ENCODE peak calls at places on chromosomes 7 and 10, in six cellular contexts. X, F, L, D, R and I are unnamed samples.

GRCh38 chr10:123643315-123643714 is 22.8 kb upstream of the GPR26 start:
- DNase-seq in X (no peak), F (no peak), L (no peak), D (no peak), R (no peak), I (no peak)

GRCh38 chr7:116859323-116859722 is 3.1 kb upstream of the CAPZA2 start:
- DNase-seq in X (peak), F (no peak), L (peak), D (peak), R (no peak), I (peak)

GRCh38 chr7:156578978-156579430 is 61.6 kb upstream of the RNF32 start:
- DNase-seq in X (no peak), F (no peak), L (no peak), D (no peak), R (no peak), I (no peak)

GRCh38 chr10:93208717-93209464 is 135.2 kb downstream of the CYP26A1 start:
- DNase-seq in X (peak), F (no peak), L (peak), D (no peak), R (no peak), I (peak)

GRCh38 chr10:48518412-48518811 is 86.5 kb downstream of the ARHGAP22 start:
- DNase-seq in X (no peak), F (no peak), L (no peak), D (no peak), R (no peak), I (no peak)

GRCh38 chr7:123480107-123480506 is 54.3 kb downstream of the IQUB start:
- DNase-seq in X (no peak), F (no peak), L (no peak), D (no peak), R (no peak), I (no peak)

GRCh38 chr10:132959296-132959961 is 17.1 kb upstream of the CFAP46 start:
- DNase-seq in X (no peak), F (no peak), L (no peak), D (no peak), R (no peak), I (no peak)

GRCh38 chr10:52442576-52442975 is 128.5 kb downstream of the DKK1 start:
- DNase-seq in X (peak), F (no peak), L (peak), D (no peak), R (no peak), I (no peak)

GRCh38 chr7:46486264-46487206 is 565.5 kb upstream of the IGFBP3 start:
- DNase-seq in X (peak), F (peak), L (peak), D (peak), R (peak), I (peak)

GRCh38 chr10:34677132-34677531 is 138.0 kb downstream of the PARD3 start:
- DNase-seq in X (no peak), F (no peak), L (no peak), D (no peak), R (no peak), I (no peak)

GRCh38 chr7:108201766-108202165 is 71.6 kb upstream of the LAMB4 start:
- DNase-seq in X (no peak), F (no peak), L (no peak), D (no peak), R (no peak), I (no peak)

GRCh38 chr7:76383089-76383944 is 24.5 kb upstream of the YWHAG start:
- DNase-seq in X (peak), F (no peak), L (no peak), D (no peak), R (no peak), I (no peak)

GRCh38 chr7:73838642-73839041 is 3.7 kb downstream of the METTL27 start:
- DNase-seq in X (no peak), F (no peak), L (no peak), D (no peak), R (no peak), I (no peak)

GRCh38 chr7:29214816-29215215 is 20.2 kb downstream of the CHN2 start:
- DNase-seq in X (no peak), F (no peak), L (no peak), D (no peak), R (no peak), I (no peak)

GRCh38 chr7:55523366-55523765 is 48.9 kb downstream of the VOPP1 start:
- DNase-seq in X (no peak), F (no peak), L (no peak), D (no peak), R (no peak), I (no peak)

GRCh38 chr7:98162758-98163157 is 48.5 kb upstream of the BHLHA15 start:
- DNase-seq in X (no peak), F (no peak), L (no peak), D (no peak), R (no peak), I (no peak)

GRCh38 chr10:4812041-4812440 is 14.0 kb upstream of the AKR1E2 start:
- DNase-seq in X (no peak), F (no peak), L (no peak), D (no peak), R (no peak), I (no peak)

GRCh38 chr10:102660891-102661613 is 16.8 kb downstream of the TRIM8 start:
- DNase-seq in X (no peak), F (peak), L (peak), D (peak), R (no peak), I (no peak)

GRCh38 chr7:128378637-128379036 is 17.1 kb upstream of the PRRT4 start:
- DNase-seq in X (no peak), F (no peak), L (no peak), D (no peak), R (no peak), I (no peak)

GRCh38 chr10:121088524-121088923 is 237.4 kb downstream of the WDR11 start:
- DNase-seq in X (peak), F (no peak), L (no peak), D (no peak), R (no peak), I (no peak)

GRCh38 chr10:110865804-110866482 is 5.8 kb upstream of the PDCD4 start:
- DNase-seq in X (peak), F (no peak), L (no peak), D (no peak), R (no peak), I (no peak)

GRCh38 chr10:7046615-7047014 is 364.2 kb downstream of the SFMBT2 start:
- DNase-seq in X (no peak), F (no peak), L (no peak), D (no peak), R (no peak), I (no peak)

GRCh38 chr10:132632851-132633684 is 95.5 kb downstream of the INPP5A start:
- DNase-seq in X (no peak), F (peak), L (peak), D (peak), R (no peak), I (no peak)

GRCh38 chr7:151115121-151115835 is 29.0 kb downstream of the AGAP3 start:
- DNase-seq in X (no peak), F (no peak), L (peak), D (no peak), R (no peak), I (no peak)

DNA sequence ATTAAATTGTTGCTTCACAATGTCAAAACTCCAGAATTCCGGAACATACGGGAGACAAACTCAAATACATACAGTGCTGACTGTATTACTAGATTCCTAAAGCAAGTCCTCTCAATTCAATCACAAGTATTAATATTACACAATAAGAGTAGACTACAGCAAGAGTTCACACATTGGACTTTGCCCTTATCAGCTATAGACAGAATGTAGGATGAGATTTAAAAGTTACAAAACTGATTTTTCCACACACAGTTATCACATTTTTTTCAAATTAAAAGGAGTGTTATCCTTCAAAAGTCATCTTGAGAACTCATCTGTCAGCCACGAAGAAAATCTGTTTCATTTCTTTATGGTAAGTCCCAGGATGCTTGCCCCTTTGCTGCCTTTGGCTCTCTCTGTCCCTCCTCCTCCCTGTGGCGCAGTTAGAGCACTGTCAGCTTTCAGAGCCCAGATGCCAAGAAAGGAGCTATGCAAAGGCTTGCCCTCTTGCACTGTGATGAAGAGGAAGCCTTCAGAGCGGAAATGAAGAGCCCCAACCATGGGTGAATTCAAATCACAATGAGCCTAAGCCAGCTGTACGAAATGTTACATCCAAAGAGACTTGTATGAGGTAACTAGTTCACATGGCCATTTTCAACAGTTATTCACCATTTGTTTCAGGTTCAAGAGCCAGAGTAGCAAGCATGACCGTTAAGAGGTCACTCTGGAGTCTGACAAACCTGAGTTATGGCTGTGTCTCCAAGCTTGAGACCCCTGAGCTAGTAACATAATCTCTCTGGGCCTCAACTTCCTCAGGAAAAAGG is 10.7 kb downstream of the NCOA4 start:
- DNase-seq in X (no peak), F (no peak), L (no peak), D (no peak), R (no peak), I (no peak)
- H3K4me3 ChIP-seq in X (no peak), F (peak), L (no peak), D (no peak), R (no peak), I (no peak)

DNA sequence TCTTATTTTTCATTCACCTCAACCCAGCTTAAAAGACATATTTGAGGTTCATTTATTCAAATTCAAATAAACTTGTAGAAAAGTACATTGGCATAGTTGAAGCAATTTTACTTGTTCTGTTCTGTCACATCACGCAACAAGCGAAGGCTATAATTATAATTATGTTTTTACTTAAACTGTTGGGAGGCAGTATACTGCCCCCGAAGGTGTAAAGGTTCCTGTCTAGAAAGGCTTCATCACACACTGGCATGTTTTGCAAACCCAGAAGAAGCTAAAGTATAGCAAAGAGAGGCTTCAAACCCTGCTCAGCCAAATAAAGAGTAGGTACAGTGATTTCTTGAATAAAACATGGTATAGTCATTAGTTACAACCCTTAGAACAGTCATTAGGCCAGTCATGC is 62.6 kb downstream of the CDCA7L start:
- DNase-seq in X (no peak), F (no peak), L (no peak), D (no peak), R (no peak), I (no peak)
- TF ChIP-seq CTCF in X (no peak), F (no peak), L (no peak), D (no peak), R (no peak), I (no peak)

DNA sequence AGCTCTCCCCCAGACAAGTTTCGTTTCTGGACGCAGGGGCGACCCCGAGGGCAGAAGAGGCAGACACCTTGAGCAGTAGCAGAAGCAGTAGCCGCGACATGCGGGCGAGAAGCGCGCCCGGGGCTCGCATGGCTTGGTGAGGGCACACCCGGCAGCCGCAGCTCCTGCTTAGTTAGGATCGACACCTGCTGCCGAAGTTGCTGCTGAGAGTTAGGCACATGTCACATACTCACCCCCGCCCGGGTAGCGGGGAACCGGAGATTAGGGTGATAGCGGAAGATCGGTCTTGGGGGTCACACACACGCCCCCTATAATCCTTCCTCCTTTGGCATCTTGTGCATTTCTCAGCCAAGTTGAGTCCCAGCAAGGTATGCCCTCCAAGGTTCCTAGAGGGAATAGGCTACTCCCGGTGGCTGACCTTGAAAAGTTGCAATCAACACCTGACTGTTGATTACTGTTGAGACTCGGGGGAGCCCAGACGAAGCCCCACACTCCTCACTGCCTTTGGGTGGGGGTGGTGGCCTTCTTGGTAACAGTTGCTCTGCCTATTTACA is 668 bp downstream of the GPR37 start:
- DNase-seq in X (no peak), F (peak), L (peak), D (no peak), R (no peak), I (no peak)
- H3K4me3 ChIP-seq in X (peak), F (peak), L (peak), D (peak), R (peak), I (peak)

DNA sequence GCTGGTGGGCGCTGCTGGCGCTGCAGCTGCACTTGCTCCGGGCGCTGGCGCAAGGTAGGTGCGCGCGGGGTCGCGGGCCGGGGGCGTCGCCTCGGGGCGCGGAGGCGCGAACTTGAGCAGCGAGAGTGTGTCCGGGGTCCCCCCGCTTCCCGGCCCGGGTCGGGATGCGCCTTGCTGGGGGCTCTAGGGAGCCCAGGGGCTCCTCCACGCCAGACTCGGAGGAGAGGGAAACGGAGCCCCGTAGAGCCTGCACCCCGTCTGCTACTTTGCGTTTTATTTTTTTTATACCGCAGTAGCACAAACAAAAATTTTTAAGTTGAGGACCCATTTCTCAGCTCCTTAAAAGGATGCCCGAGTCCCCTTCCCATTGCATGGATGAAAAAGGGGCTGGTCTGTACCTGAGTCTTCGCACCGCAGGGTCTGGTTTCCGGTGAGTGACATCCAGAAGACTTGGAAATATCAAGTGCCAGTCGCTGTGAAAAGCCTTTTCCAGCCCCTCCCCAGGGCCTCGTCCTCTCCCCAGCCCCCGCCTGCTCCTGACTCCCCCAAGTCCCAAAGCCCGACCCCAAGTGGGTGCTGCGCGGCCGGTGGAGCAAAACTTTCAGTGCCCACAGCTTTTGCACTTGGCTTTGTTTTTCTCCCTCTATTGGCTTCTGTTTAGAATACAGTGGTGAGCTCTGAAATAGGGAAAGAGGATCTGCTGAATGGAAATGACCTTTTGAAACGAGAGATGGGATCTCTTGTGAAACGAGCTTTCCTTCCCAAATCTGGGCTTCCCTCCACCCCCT is 973 bp downstream of the SDK1 start:
- DNase-seq in X (peak), F (peak), L (peak), D (no peak), R (no peak), I (no peak)
- TF ChIP-seq CTCF in X (no peak), F (no peak), L (no peak), D (peak), R (no peak), I (peak)

DNA sequence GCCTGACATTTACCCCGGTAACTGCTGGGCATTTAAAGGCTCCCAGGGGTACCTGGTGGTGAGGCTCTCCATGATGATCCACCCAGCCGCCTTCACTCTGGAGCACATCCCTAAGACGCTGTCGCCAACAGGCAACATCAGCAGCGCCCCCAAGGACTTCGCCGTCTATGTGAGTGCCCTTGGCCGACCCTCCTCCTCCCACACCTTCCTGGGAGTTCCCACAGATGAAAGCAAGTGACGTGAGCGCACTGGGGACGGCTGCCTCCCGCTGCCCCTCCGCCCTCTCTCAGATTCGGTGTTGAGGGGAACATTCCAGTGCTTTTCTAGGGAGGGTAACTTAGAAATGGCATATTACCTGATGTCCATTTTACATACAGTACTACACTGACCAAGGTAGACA is 7.0 kb upstream of the GET4 start:
- DNase-seq in X (no peak), F (no peak), L (no peak), D (no peak), R (no peak), I (no peak)
- H3K4me3 ChIP-seq in X (no peak), F (no peak), L (no peak), D (no peak), R (no peak), I (no peak)

GRCh38 chr10:86585726-86586048 is 64.1 kb upstream of the WAPL start:
- DNase-seq in X (no peak), F (no peak), L (no peak), D (no peak), R (no peak), I (no peak)

GRCh38 chr10:86580549-86580886 is 58.9 kb upstream of the WAPL start:
- DNase-seq in X (no peak), F (no peak), L (no peak), D (no peak), R (no peak), I (no peak)

GRCh38 chr10:86586516-86586915 is 64.9 kb upstream of the WAPL start:
- DNase-seq in X (no peak), F (no peak), L (no peak), D (no peak), R (no peak), I (no peak)

GRCh38 chr10:86585037-86585725 is 63.6 kb upstream of the WAPL start:
- DNase-seq in X (peak), F (peak), L (peak), D (no peak), R (peak), I (no peak)

DNA sequence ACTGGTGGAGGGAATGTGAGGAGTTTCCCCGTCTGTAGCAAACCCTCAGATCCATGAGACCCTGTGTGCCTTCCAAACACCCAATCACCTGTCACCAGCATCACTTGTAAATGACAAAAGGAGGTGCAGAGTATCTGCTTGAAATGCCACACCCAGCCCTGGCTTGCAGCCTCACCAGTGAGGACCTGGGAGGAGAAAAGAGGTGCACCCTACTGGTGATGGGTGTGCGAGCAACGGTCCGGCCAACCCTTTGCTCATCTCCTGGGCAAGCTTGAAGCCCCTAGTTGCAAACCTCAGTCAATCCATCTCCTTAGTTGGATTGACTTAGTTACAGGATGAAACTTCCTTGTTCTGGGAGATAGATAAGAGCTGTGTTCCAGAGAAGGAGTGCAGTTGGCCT is 62.4 kb upstream of the WAPL start:
- DNase-seq in X (peak), F (no peak), L (no peak), D (no peak), R (no peak), I (no peak)
- TF ChIP-seq CTCF in X (no peak), F (no peak), L (no peak), D (no peak), R (no peak), I (peak)

DNA sequence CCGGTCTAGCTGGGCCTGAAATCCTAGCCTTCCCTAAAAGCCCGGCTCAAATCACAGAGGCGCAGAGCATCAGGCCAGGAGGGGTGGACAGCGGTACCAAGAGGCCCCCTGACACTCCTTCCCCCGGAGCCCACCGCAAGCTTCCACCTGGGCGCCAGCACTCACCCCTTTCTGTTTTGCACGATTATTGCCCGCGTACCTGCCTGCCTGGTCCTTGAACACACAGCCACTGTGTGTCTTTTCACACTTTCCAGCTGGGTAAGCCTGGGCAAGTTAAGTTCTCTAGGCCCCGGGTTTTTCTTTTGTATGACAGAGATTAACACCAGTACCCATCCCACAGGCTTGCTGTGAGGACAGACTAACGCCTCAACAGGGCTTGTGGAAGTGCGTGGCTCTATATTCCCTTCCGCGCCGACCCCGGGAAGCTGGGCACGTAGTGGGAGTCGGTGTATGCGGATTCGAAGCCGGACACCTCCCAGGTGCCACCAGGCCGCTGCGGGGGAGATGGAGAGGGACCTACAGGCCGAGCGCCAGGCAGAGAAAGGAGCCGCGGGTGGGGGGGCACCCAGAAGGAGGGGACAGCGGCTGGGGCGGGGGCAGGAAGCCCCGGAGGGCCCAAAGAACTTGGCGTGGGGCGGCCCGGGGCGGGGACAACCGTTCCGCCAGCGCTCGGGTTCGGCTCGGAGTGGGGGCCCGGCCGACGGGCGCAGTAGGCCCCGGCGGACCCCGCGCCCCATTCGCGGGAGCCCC is 792 bp downstream of the ZNF746 start:
- DNase-seq in X (peak), F (peak), L (peak), D (no peak), R (peak), I (no peak)
- H3K4me3 ChIP-seq in X (peak), F (peak), L (peak), D (peak), R (peak), I (peak)